ENCODE peak calls at places on chromosomes 11 and 22, in ten cellular contexts. U is testis; T is dorsolateral prefrontal cortex; Z is cardiac muscle cell; O is psoas muscle; J is right cardiac atrium; B is fibroblast of lung; N is stomach; V is HCT116; H is CD4-positive, CD25-positive, alpha-beta regulatory T cell. A is an unnamed sample.

GRCh38 chr11:69278091-69278867 is 15.7 kb upstream of the MYEOV start:
- DNase-seq in O (no peak), N (peak), T (no peak), U (no peak), V (no peak), B (no peak), H (no peak), J (peak), Z (no peak), A (no peak)

GRCh38 chr11:106397787-106398355 is 320.4 kb downstream of the AASDHPPT start:
- DNase-seq in Z (no peak), T (no peak), H (no peak), U (no peak), V (no peak), J (no peak), O (no peak), B (peak), N (no peak), A (no peak)

GRCh38 chr11:1196516-1197391 is 26.1 kb upstream of the MUC5B start:
- DNase-seq in O (peak), N (peak), U (no peak), Z (no peak), T (no peak), J (no peak), H (no peak), V (no peak), B (no peak), A (no peak)

GRCh38 chr11:132093861-132094260 is 723.4 kb downstream of the NTM start:
- DNase-seq in T (no peak), U (no peak), B (no peak), J (no peak), N (no peak), V (no peak), H (no peak), O (no peak), Z (no peak), A (no peak)

GRCh38 chr11:16861867-16862266 is 123.4 kb downstream of the C11orf58 start:
- DNase-seq in N (no peak), U (peak), J (no peak), B (no peak), T (no peak), H (no peak), Z (no peak), V (no peak), O (no peak), A (no peak)

GRCh38 chr11:60905551-60906113 is 753 bp downstream of the PRPF19 start:
- DNase-seq in U (no peak), N (no peak), O (no peak), J (no peak), B (peak), V (no peak), Z (peak), T (no peak), H (peak), A (no peak)

GRCh38 chr11:73236205-73236765 is 18.2 kb downstream of the P2RY2 start:
- DNase-seq in J (no peak), T (peak), B (no peak), O (no peak), N (no peak), U (no peak), H (no peak), V (no peak), Z (no peak), A (no peak)

GRCh38 chr11:18721576-18722292 is 4.3 kb downstream of the IGSF22 start:
- DNase-seq in B (peak), T (no peak), O (no peak), V (peak), U (peak), H (peak), N (peak), Z (peak), J (no peak), A (peak)

GRCh38 chr11:21944577-21944976 is 248.3 kb upstream of the ANO5 start:
- DNase-seq in O (no peak), B (no peak), H (no peak), J (no peak), U (no peak), V (no peak), N (no peak), T (no peak), Z (no peak), A (no peak)

GRCh38 chr22:30649430-30650007 is 13.9 kb downstream of the SLC35E4 start:
- DNase-seq in N (peak), J (peak), V (peak), Z (peak), U (no peak), T (peak), O (peak), B (peak), H (peak), A (no peak)

GRCh38 chr22:40323681-40324083 is 22.6 kb upstream of the ADSL start:
- DNase-seq in N (no peak), Z (no peak), U (peak), T (no peak), H (peak), J (no peak), B (no peak), V (no peak), O (no peak), A (no peak)

GRCh38 chr22:20550851-20551744 is 43.7 kb downstream of the MED15 start:
- DNase-seq in Z (peak), V (no peak), T (peak), O (peak), B (peak), J (peak), N (no peak), U (peak), H (peak), A (peak)

GRCh38 chr11:74321487-74322188 is 10.2 kb upstream of the P4HA3 start:
- DNase-seq in O (no peak), B (peak), J (no peak), V (no peak), T (no peak), H (peak), N (no peak), U (peak), Z (peak), A (no peak)

GRCh38 chr11:109236188-109236587 is 185.8 kb upstream of the C11orf87 start:
- DNase-seq in B (no peak), J (no peak), T (no peak), H (no peak), U (no peak), V (no peak), N (no peak), Z (peak), O (no peak), A (no peak)

GRCh38 chr11:12258451-12258850 is 118.9 kb upstream of the PARVA start:
- DNase-seq in O (no peak), J (no peak), H (no peak), Z (peak), T (no peak), B (no peak), V (no peak), N (no peak), U (no peak), A (no peak)

GRCh38 chr11:2944953-2945756 is 15.9 kb upstream of the PHLDA2 start:
- DNase-seq in J (peak), H (peak), O (peak), T (peak), U (peak), N (peak), V (no peak), Z (peak), B (peak), A (peak)

GRCh38 chr11:47185305-47186075 is 744 bp downstream of the PACSIN3 start:
- DNase-seq in J (peak), O (peak), B (peak), Z (peak), U (no peak), T (no peak), N (peak), V (no peak), H (no peak), A (peak)

GRCh38 chr22:30930228-30930627 is 38.3 kb downstream of the MORC2 start:
- DNase-seq in N (no peak), H (no peak), V (no peak), B (no peak), O (no peak), Z (no peak), U (peak), J (no peak), T (no peak), A (no peak)

GRCh38 chr11:1165256-1166041 is 7.7 kb downstream of the MUC5AC start:
- DNase-seq in U (no peak), V (no peak), T (peak), O (peak), B (no peak), H (no peak), Z (no peak), J (no peak), N (peak), A (no peak)

GRCh38 chr11:105148241-105148640 is 8.7 kb upstream of the CARD18 start:
- DNase-seq in B (no peak), J (no peak), U (no peak), H (no peak), T (no peak), Z (no peak), V (no peak), O (no peak), N (no peak), A (no peak)

GRCh38 chr11:86500500-86501170 is 125.9 kb downstream of the CCDC81 start:
- DNase-seq in J (no peak), O (no peak), V (no peak), B (no peak), H (no peak), Z (no peak), N (no peak), T (no peak), U (no peak), A (no peak)

GRCh38 chr11:72303179-72303578 is 59.2 kb upstream of the PHOX2A start:
- DNase-seq in O (no peak), U (no peak), H (no peak), V (no peak), J (no peak), B (no peak), T (no peak), N (no peak), Z (no peak), A (no peak)

GRCh38 chr22:46770726-46771125 is 8.3 kb downstream of the TBC1D22A start:
- DNase-seq in J (no peak), T (no peak), O (no peak), N (no peak), V (no peak), H (peak), U (peak), B (no peak), Z (no peak), A (no peak)

GRCh38 chr11:2884424-2884815 is 1.2 kb downstream of the CDKN1C start:
- DNase-seq in Z (peak), U (peak), V (no peak), O (peak), J (peak), T (no peak), N (peak), B (peak), H (no peak), A (peak)

GRCh38 chr11:74662487-74663103 is 68.6 kb downstream of the CHRDL2 start:
- DNase-seq in U (no peak), B (no peak), T (no peak), J (no peak), O (no peak), V (no peak), H (no peak), Z (no peak), N (no peak), A (no peak)

GRCh38 chr22:49325531-49326395 is 501.9 kb downstream of the BRD1 start:
- DNase-seq in Z (no peak), U (peak), J (no peak), V (no peak), H (no peak), T (peak), O (no peak), N (peak), B (no peak), A (no peak)

GRCh38 chr11:74546752-74547151 is 45.6 kb upstream of the POLD3 start:
- DNase-seq in J (no peak), N (peak), O (no peak), Z (no peak), V (no peak), U (no peak), T (no peak), B (no peak), H (no peak), A (no peak)

GRCh38 chr11:113350646-113351045 is 36.3 kb downstream of the TTC12 start:
- DNase-seq in T (no peak), V (no peak), B (no peak), N (no peak), H (no peak), U (no peak), O (no peak), J (no peak), Z (no peak), A (no peak)

GRCh38 chr22:44738347-44738715 is 14.0 kb upstream of the ARHGAP8 start:
- DNase-seq in H (no peak), B (no peak), O (no peak), J (peak), N (peak), Z (no peak), T (no peak), V (no peak), U (no peak), A (no peak)

GRCh38 chr11:67392182-67392715 is 463 bp downstream of the RAD9A start:
- DNase-seq in Z (no peak), H (no peak), J (no peak), U (no peak), O (no peak), B (no peak), V (no peak), N (no peak), T (no peak), A (no peak)

GRCh38 chr11:34299284-34299961 is 58.4 kb downstream of the ABTB2 start:
- DNase-seq in Z (no peak), U (no peak), T (no peak), N (no peak), O (no peak), B (no peak), V (no peak), H (no peak), J (no peak), A (no peak)

GRCh38 chr11:128828350-128828749 is 38.7 kb downstream of the KCNJ1 start:
- DNase-seq in N (no peak), V (no peak), O (no peak), U (no peak), Z (no peak), T (no peak), B (no peak), H (no peak), J (no peak), A (no peak)

GRCh38 chr11:76086713-76087635 is 119.3 kb downstream of the WNT11 start:
- DNase-seq in V (no peak), U (no peak), Z (no peak), H (no peak), O (no peak), T (no peak), J (no peak), N (no peak), B (peak), A (no peak)

GRCh38 chr11:110381214-110381613 is 48.5 kb upstream of the FDX1 start:
- DNase-seq in N (no peak), U (no peak), V (no peak), J (no peak), O (no peak), H (peak), T (no peak), B (no peak), Z (no peak), A (no peak)

GRCh38 chr11:116373107-116373506 is 399.7 kb downstream of the BUD13 start:
- DNase-seq in O (no peak), V (no peak), B (no peak), N (no peak), U (no peak), H (no peak), Z (no peak), T (peak), J (no peak), A (no peak)

GRCh38 chr11:67698247-67698646 is 23.8 kb upstream of the ALDH3B2 start:
- DNase-seq in V (peak), U (no peak), O (no peak), T (no peak), N (no peak), B (no peak), J (no peak), H (peak), Z (no peak), A (no peak)

GRCh38 chr11:61079416-61080150 is 22.7 kb upstream of the CD5 start:
- DNase-seq in T (no peak), H (peak), B (no peak), O (no peak), J (no peak), N (no peak), U (no peak), V (no peak), Z (no peak), A (no peak)

GRCh38 chr11:44034639-44035038 is 13.1 kb upstream of the ACCSL start:
- DNase-seq in O (no peak), T (no peak), V (no peak), B (no peak), U (no peak), J (no peak), Z (no peak), H (no peak), N (no peak), A (no peak)

GRCh38 chr11:44032304-44033085 is 15.3 kb upstream of the ACCSL start:
- DNase-seq in U (peak), O (peak), J (peak), N (no peak), V (no peak), B (peak), H (no peak), Z (peak), T (no peak), A (peak)

GRCh38 chr11:44033856-44034255 is 13.9 kb upstream of the ACCSL start:
- DNase-seq in T (no peak), Z (no peak), H (no peak), V (no peak), O (no peak), J (no peak), N (no peak), B (no peak), U (no peak), A (no peak)

GRCh38 chr11:44031549-44031948 is 16.2 kb upstream of the ACCSL start:
- DNase-seq in O (no peak), Z (no peak), B (no peak), N (no peak), U (no peak), H (no peak), T (no peak), J (no peak), V (no peak), A (no peak)

DNA sequence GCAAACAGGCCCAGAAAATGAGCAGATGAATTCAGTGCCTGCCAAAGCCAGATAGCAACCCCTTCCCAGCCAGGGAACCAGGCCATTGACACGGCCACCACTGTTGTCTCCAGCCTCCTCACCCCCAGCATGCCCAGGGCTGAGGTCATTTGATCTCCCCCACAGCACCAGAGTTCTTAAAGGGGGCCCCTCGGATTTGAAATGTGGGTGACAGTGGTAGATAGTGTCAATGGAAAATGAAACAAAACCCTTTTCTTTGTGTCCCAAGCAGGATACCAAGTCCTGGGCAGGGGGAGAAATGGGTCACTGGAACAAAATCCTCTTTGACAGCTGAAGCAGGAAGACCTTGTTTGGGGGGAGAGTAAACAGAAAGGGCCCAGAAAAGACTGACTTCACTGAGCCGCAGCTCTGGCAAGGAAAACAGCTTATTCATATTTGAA is 14.3 kb upstream of the ACCSL start:
- DNase-seq in H (no peak), T (no peak), U (no peak), O (no peak), J (no peak), Z (no peak), V (no peak), N (no peak), B (no peak), A (no peak)
- H3K27ac ChIP-seq in H (no peak), T (peak), U (peak), O (peak), J (peak), Z (no peak), V (no peak), N (peak), B (no peak), A (peak)

GRCh38 chr22:23896166-23896522 is 2.0 kb downstream of the MIF start:
- DNase-seq in V (no peak), O (no peak), Z (no peak), H (no peak), J (no peak), N (no peak), B (no peak), U (no peak), T (no peak), A (no peak)

GRCh38 chr22:23895599-23896144 is 1.5 kb downstream of the MIF start:
- DNase-seq in B (no peak), J (no peak), T (no peak), V (no peak), Z (no peak), H (no peak), U (no peak), O (no peak), N (no peak), A (no peak)

GRCh38 chr22:23898006-23898974 is 4.1 kb downstream of the MIF start:
- DNase-seq in T (no peak), H (no peak), O (no peak), J (no peak), N (no peak), B (no peak), U (no peak), V (no peak), Z (no peak), A (no peak)

GRCh38 chr22:23896523-23897186 is 2.5 kb downstream of the MIF start:
- DNase-seq in Z (no peak), T (no peak), O (no peak), U (no peak), J (no peak), N (no peak), H (no peak), B (no peak), V (no peak), A (no peak)

DNA sequence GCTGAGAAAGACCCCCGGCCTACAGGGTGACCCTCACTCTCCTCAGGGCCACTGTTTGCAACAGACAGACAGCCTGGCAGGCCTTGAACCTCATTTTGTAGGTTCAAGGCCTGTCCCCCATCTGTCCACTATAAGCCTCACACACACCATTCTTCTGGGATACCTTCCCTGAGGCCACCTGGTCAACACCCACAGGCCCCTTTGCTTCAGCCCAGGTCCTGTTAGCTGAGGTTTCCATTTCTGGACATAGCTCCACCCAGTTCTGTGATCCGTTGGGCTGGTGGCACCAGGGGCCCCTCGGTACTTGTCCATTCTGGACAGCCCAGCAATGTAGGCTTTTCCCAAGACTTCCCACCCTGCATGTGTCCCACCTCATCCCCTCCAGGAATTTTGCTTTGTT is 3.1 kb downstream of the MIF start:
- DNase-seq in H (no peak), T (no peak), U (no peak), B (no peak), N (no peak), J (no peak), V (no peak), Z (no peak), O (no peak), A (no peak)
- H3K4me3 ChIP-seq in H (no peak), T (no peak), U (no peak), B (no peak), N (no peak), J (no peak), V (no peak), Z (no peak), O (no peak), A (no peak)

GRCh38 chr22:23471698-23472097 is 108.4 kb downstream of the IGLL1 start:
- DNase-seq in B (no peak), Z (no peak), U (no peak), H (no peak), V (no peak), J (no peak), T (no peak), N (no peak), O (no peak), A (no peak)
- H3K27ac ChIP-seq in B (no peak), Z (no peak), U (no peak), H (no peak), V (no peak), J (no peak), T (no peak), N (no peak), O (no peak), A (no peak)

GRCh38 chr11:9280655-9281301 is 15.6 kb upstream of the DENND5A start:
- DNase-seq in N (peak), T (no peak), H (peak), B (peak), O (no peak), J (no peak), U (no peak), Z (peak), V (no peak), A (no peak)
- H3K4me3 ChIP-seq in N (no peak), T (no peak), H (peak), B (no peak), O (no peak), J (no peak), U (no peak), Z (no peak), V (no peak), A (no peak)